ENCODE peak calls at places on chromosomes 12 and 14, in four cellular contexts. X is HCT116, K is GM12878, Q is H1. W is an unnamed sample.

GRCh38 chr12:21527451-21528180 is 1.5 kb downstream of the SPX start:
- DNase-seq in Q (peak; percentile 78), K (peak; percentile 27), X (no peak), W (peak; percentile 69)

GRCh38 chr12:108560321-108560721 is 652 bp downstream of the SART3 start:
- DNase-seq in K (no peak), Q (no peak), X (no peak), W (no peak)

GRCh38 chr12:127594351-127594970 is 672.5 kb upstream of the TMEM132C start:
- DNase-seq in X (no peak), K (no peak), Q (peak; percentile 57), W (no peak)

GRCh38 chr12:10554971-10555481 is 49.3 kb downstream of the EIF2S3B start:
- DNase-seq in Q (no peak), X (no peak), K (no peak), W (no peak)

GRCh38 chr14:36504805-36505192 is 15.2 kb downstream of the NKX2-1 start:
- DNase-seq in X (no peak), K (no peak), Q (no peak), W (no peak)

GRCh38 chr14:104564744-104565679 is 14.6 kb upstream of the C14orf180 start:
- DNase-seq in X (no peak), K (no peak), Q (no peak), W (no peak)

GRCh38 chr12:124913474-124914391 is 717 bp downstream of the UBC start:
- DNase-seq in Q (peak; percentile 84), K (no peak), X (no peak), W (peak; percentile 64)

GRCh38 chr14:58171090-58171489 is 19.1 kb upstream of the ARMH4 start:
- DNase-seq in Q (peak; percentile 85), X (peak; percentile 83), K (peak; percentile 42), W (peak; percentile 70)

GRCh38 chr12:128830505-128830893 is 6.7 kb upstream of the SLC15A4 start:
- DNase-seq in Q (no peak), X (no peak), K (peak; percentile 94), W (no peak)

GRCh38 chr12:76413121-76413520 is 64.9 kb upstream of the BBS10 start:
- DNase-seq in X (no peak), Q (no peak), K (no peak), W (no peak)

GRCh38 chr14:22194669-22195068 is 394.4 kb downstream of the DAD1 start:
- DNase-seq in K (no peak), X (no peak), Q (no peak), W (no peak)

GRCh38 chr14:25381498-25381897 is 331.6 kb upstream of the STXBP6 start:
- DNase-seq in K (no peak), Q (no peak), X (no peak), W (peak; percentile 4)

GRCh38 chr14:68199465-68200145 is 380.0 kb downstream of the RAD51B start:
- DNase-seq in K (no peak), Q (peak; percentile 52), X (no peak), W (no peak)

GRCh38 chr14:75280831-75281690 is 2.4 kb downstream of the FOS start:
- DNase-seq in K (no peak), Q (no peak), X (no peak), W (no peak)

GRCh38 chr12:121992059-121992879 is 29.4 kb upstream of the BCL7A start:
- DNase-seq in X (no peak), K (peak; percentile 96), Q (no peak), W (no peak)

GRCh38 chr12:117071009-117071408 is 28.2 kb downstream of the TESC start:
- DNase-seq in K (no peak), Q (no peak), X (no peak), W (no peak)

GRCh38 chr14:92012121-92012748 is 27.6 kb downstream of the TRIP11 start:
- DNase-seq in K (no peak), Q (no peak), X (no peak), W (no peak)

GRCh38 chr12:105418232-105418631 is 87.7 kb downstream of the C12orf75 start:
- DNase-seq in X (no peak), K (no peak), Q (no peak), W (no peak)

GRCh38 chr14:40417777-40418401 is 985.7 kb upstream of the FBXO33 start:
- DNase-seq in X (peak; percentile 29), K (no peak), Q (peak; percentile 62), W (peak; percentile 13)

GRCh38 chr14:54691525-54692260 is 124.8 kb downstream of the SAMD4A start:
- DNase-seq in Q (peak; percentile 86), X (peak; percentile 53), K (no peak), W (peak; percentile 62)

GRCh38 chr12:44876554-44877275 is 600 bp upstream of the NELL2 start:
- DNase-seq in X (no peak), Q (peak; percentile 87), K (no peak), W (peak; percentile 82)

GRCh38 chr12:132043216-132043615 is 93.5 kb downstream of the EP400 start:
- DNase-seq in K (no peak), Q (no peak), X (no peak), W (no peak)

GRCh38 chr14:58673722-58674121 is 36.0 kb downstream of the DACT1 start:
- DNase-seq in K (no peak), Q (no peak), X (no peak), W (no peak)

GRCh38 chr12:26298785-26299621 is 103.6 kb downstream of the SSPN start:
- DNase-seq in K (peak; percentile 91), Q (no peak), X (no peak), W (peak; percentile 12)

GRCh38 chr14:67332468-67332867 is 27.1 kb downstream of the ATP6V1D start:
- DNase-seq in Q (no peak), K (no peak), X (no peak), W (no peak)

GRCh38 chr12:107581616-107582015 is 104.0 kb upstream of the PWP1 start:
- DNase-seq in Q (no peak), K (no peak), X (no peak), W (no peak)

GRCh38 chr12:50637870-50638481 is 125.9 kb upstream of the ATF1 start:
- DNase-seq in X (no peak), Q (no peak), K (no peak), W (peak; percentile 45)

GRCh38 chr14:96297000-96297399 is 41.0 kb downstream of the BDKRB1 start:
- DNase-seq in K (no peak), X (no peak), Q (no peak), W (peak; percentile 31)

GRCh38 chr14:63853831-63854293 is 1.1 kb downstream of the SYNE2 start:
- DNase-seq in K (no peak), X (no peak), Q (no peak), W (peak; percentile 60)

GRCh38 chr12:24625103-24625502 is 323.8 kb downstream of the BCAT1 start:
- DNase-seq in X (no peak), Q (no peak), K (no peak), W (no peak)

GRCh38 chr14:102824832-102825231 is 47.6 kb downstream of the TRAF3 start:
- DNase-seq in Q (no peak), K (no peak), X (no peak), W (no peak)

GRCh38 chr12:56684745-56685369 is 3.2 kb downstream of the PTGES3 start:
- DNase-seq in X (no peak), Q (no peak), K (no peak), W (no peak)

GRCh38 chr12:26197832-26198231 is 2.5 kb downstream of the SSPN start:
- DNase-seq in K (no peak), X (no peak), Q (no peak), W (peak; percentile 31)

GRCh38 chr12:129827985-129828384 is 75.8 kb downstream of the TMEM132D start:
- DNase-seq in K (no peak), X (no peak), Q (no peak), W (no peak)

GRCh38 chr14:54189358-54190354 is 207.2 kb upstream of the CDKN3 start:
- DNase-seq in Q (no peak), X (peak; percentile 59), K (no peak), W (no peak)

GRCh38 chr12:115543269-115543668 is 734.2 kb downstream of the MED13L start:
- DNase-seq in K (no peak), X (no peak), Q (no peak), W (no peak)
- TF ChIP-seq POLR2AphosphoS5 in K (no peak), X (no peak), Q (no peak), W (no peak)

GRCh38 chr12:62724947-62725447 is 210.0 kb downstream of the PPM1H start:
- DNase-seq in X (peak; percentile 99), Q (no peak), K (no peak), W (no peak)
- TF ChIP-seq MAX in X (peak; percentile 67), Q (no peak), K (no peak), W (peak; percentile 39)

GRCh38 chr12:103957865-103958388 is 7.7 kb upstream of the TDG start:
- DNase-seq in Q (no peak), X (no peak), K (no peak), W (no peak)

GRCh38 chr12:103958621-103959020 is 7.1 kb upstream of the TDG start:
- DNase-seq in Q (no peak), K (no peak), X (no peak), W (no peak)

GRCh38 chr12:103955811-103956514 is 9.7 kb upstream of the TDG start:
- DNase-seq in K (no peak), Q (no peak), X (no peak), W (peak; percentile 18)

GRCh38 chr12:103952497-103952896 is 13.2 kb upstream of the TDG start:
- DNase-seq in K (no peak), X (no peak), Q (no peak), W (no peak)

DNA sequence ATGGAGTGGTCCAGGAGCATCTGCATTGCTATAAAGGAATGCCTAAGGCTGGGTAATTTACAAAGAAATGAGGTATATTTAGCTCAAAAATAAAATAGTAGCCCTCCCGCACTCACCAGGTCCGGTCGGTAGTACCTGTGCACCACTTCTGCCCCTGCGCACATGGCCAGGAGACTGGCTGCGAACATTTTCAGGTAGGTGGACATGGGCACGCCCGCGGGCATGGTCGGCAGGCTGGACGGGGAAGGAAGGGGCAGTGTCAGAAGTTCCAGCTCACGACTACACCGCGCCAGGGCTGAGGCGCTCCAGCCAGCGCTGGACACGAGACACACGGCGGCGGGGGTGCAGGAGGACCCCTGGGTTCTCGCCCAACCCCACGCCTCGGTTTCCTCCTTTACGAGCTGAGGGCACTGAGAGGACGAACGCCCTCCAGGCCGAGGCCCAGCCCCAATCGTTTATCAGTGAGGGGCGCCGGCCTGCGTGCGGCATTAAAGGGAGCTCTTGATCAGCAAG is 9.1 kb upstream of the TDG start:
- DNase-seq in X (no peak), K (no peak), Q (no peak), W (no peak)
- TF ChIP-seq RAD21 in X (no peak), K (no peak), Q (no peak), W (no peak)

GRCh38 chr14:83816755-83817154 is 1713.2 kb upstream of the FLRT2 start:
- DNase-seq in K (no peak), X (no peak), Q (no peak), W (no peak)
- TF ChIP-seq POLR2AphosphoS5 in K (no peak), X (no peak), Q (no peak), W (no peak)

DNA sequence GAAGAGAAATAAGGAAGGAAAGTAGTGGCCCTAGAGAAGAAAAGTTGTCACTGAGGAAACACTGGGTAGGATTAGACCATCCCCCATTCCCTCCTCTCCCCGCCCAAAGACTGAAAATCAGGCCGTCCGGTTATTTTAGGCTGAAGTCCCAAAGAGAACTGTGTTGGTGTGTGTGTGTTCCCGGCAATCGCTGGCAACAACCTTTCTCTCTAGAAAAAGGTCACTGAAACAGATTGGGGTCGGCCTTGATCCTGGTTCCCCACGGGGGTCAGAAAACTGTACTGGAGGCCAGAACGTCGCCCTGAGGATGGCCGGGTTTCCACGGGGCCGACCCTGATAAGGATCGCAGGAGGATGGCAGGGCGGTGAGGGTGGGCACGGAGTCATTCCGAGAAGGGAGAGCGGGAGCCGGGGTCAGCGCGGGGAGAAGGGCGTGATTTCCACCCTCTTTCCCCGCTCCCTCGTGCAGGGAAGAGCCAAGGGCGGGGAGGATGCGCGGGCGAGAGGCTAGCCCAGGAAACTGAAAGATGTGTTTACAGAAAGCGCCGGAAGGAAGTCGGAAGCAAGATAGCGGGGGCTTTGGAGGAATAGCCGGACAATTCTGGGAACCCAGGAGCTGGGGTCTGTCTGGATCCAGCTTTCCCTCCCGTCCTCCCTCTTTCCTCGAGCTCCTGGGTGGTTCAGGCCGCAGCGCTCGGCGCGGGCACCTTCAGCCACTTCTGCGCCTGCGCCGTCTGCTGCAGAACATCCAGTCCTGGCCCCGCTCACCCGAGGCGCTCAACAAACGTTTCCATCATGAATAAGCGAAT is 25.3 kb upstream of the SPTLC2 start:
- DNase-seq in X (no peak), Q (no peak), K (peak; percentile 16), W (no peak)
- TF ChIP-seq MAX in X (no peak), Q (no peak), K (peak; percentile 32), W (no peak)

W was measured in SK-N-SH.